ENCODE peak calls at places on chromosomes 11 and 22, in eight cellular contexts. E is keratinocyte, X is adipocyte, J is M059J, R is ovary, M is left cardiac atrium, S is kidney glomerular epithelial cell, W is amniotic stem cell. H is an unnamed sample.

GRCh38 chr22:33539902-33540751 is 380.1 kb downstream of the LARGE1 start:
- DNase-seq in E (no peak), X (no peak), J (no peak), R (peak; percentile 72), M (peak; percentile 58), S (peak; percentile 91), W (no peak), H (peak; percentile 8)

GRCh38 chr11:117443269-117444186 is 115.9 kb downstream of the CEP164 start:
- DNase-seq in E (no peak), X (peak; percentile 22), J (peak; percentile 38), R (peak; percentile 69), M (peak; percentile 65), S (no peak), W (no peak), H (peak; percentile 26)

GRCh38 chr11:26947379-26947844 is 46.5 kb upstream of the FIBIN start:
- DNase-seq in E (no peak), X (peak; percentile 98), J (peak; percentile 36), R (peak; percentile 41), M (peak; percentile 38), S (peak; percentile 38), W (peak; percentile 96), H (peak; percentile 99)

GRCh38 chr22:27107005-27107404 is 449.6 kb downstream of the MIAT start:
- DNase-seq in E (no peak), X (no peak), J (no peak), R (no peak), M (no peak), S (no peak), W (no peak), H (no peak)

GRCh38 chr11:128476729-128477128 is 110.6 kb downstream of the ETS1 start:
- DNase-seq in E (no peak), X (no peak), J (no peak), R (no peak), M (peak; percentile 37), S (no peak), W (no peak), H (peak; percentile 53)

GRCh38 chr11:10599388-10600175 is 31.1 kb upstream of the LYVE1 start:
- DNase-seq in E (no peak), X (peak; percentile 49), J (peak; percentile 44), R (no peak), M (no peak), S (no peak), W (no peak), H (no peak)

GRCh38 chr22:47192106-47192650 is 429.7 kb downstream of the TBC1D22A start:
- DNase-seq in E (no peak), X (no peak), J (no peak), R (no peak), M (no peak), S (no peak), W (no peak), H (no peak)

GRCh38 chr11:87280143-87280542 is 242.4 kb downstream of the TMEM135 start:
- DNase-seq in E (no peak), X (no peak), J (no peak), R (no peak), M (no peak), S (no peak), W (no peak), H (no peak)

GRCh38 chr11:45048870-45049825 is 97.3 kb upstream of the PRDM11 start:
- DNase-seq in E (no peak), X (no peak), J (no peak), R (no peak), M (peak; percentile 48), S (no peak), W (no peak), H (no peak)

GRCh38 chr22:44119669-44120313 is 60.9 kb upstream of the PARVG start:
- DNase-seq in E (no peak), X (no peak), J (no peak), R (no peak), M (no peak), S (no peak), W (no peak), H (no peak)

GRCh38 chr11:117187428-117187798 is 8.9 kb downstream of the SIDT2 start:
- DNase-seq in E (no peak), X (no peak), J (no peak), R (no peak), M (peak; percentile 5), S (no peak), W (no peak), H (no peak)

GRCh38 chr11:48088682-48089050 is 108.3 kb downstream of the PTPRJ start:
- DNase-seq in E (no peak), X (peak; percentile 32), J (no peak), R (no peak), M (no peak), S (no peak), W (no peak), H (no peak)

GRCh38 chr22:23306438-23306921 is 126.2 kb downstream of the BCR start:
- DNase-seq in E (no peak), X (peak; percentile 39), J (peak; percentile 13), R (peak; percentile 37), M (peak; percentile 70), S (peak; percentile 4), W (no peak), H (peak; percentile 74)

GRCh38 chr22:29901354-29901753 is 18.4 kb downstream of the MTMR3 start:
- DNase-seq in E (no peak), X (no peak), J (no peak), R (no peak), M (no peak), S (no peak), W (no peak), H (no peak)

GRCh38 chr11:129249923-129250322 is 57.8 kb upstream of the ARHGAP32 start:
- DNase-seq in E (no peak), X (no peak), J (peak; percentile 49), R (no peak), M (no peak), S (no peak), W (no peak), H (no peak)

GRCh38 chr11:125468852-125469251 is 27.2 kb downstream of the FEZ1 start:
- DNase-seq in E (no peak), X (no peak), J (no peak), R (no peak), M (no peak), S (no peak), W (no peak), H (no peak)

GRCh38 chr11:119342362-119343130 is 1.9 kb upstream of the C1QTNF5 start:
- DNase-seq in E (no peak), X (no peak), J (no peak), R (no peak), M (no peak), S (no peak), W (no peak), H (no peak)

GRCh38 chr11:108160970-108161566 is 39.7 kb downstream of the ACAT1 start:
- DNase-seq in E (no peak), X (no peak), J (no peak), R (no peak), M (no peak), S (no peak), W (no peak), H (no peak)

GRCh38 chr11:75565221-75565814 is 3.3 kb downstream of the SERPINH1 start:
- DNase-seq in E (no peak), X (peak; percentile 79), J (peak; percentile 93), R (peak; percentile 56), M (peak; percentile 80), S (peak; percentile 84), W (peak; percentile 37), H (peak; percentile 77)

GRCh38 chr22:29947410-29948387 is 64.7 kb downstream of the MTMR3 start:
- DNase-seq in E (no peak), X (peak; percentile 66), J (no peak), R (no peak), M (no peak), S (no peak), W (no peak), H (no peak)

GRCh38 chr22:48824673-48825651 is 1002.7 kb downstream of the BRD1 start:
- DNase-seq in E (no peak), X (no peak), J (no peak), R (no peak), M (no peak), S (no peak), W (no peak), H (no peak)

GRCh38 chr22:36411589-36412258 is 24.0 kb upstream of the MYH9 start:
- DNase-seq in E (no peak), X (no peak), J (peak; percentile 38), R (no peak), M (no peak), S (no peak), W (no peak), H (no peak)

GRCh38 chr22:44584256-44584902 is 86.3 kb upstream of the RTL6 start:
- DNase-seq in E (no peak), X (no peak), J (no peak), R (no peak), M (peak; percentile 30), S (no peak), W (no peak), H (no peak)

GRCh38 chr11:44788536-44789227 is 61.9 kb downstream of the TSPAN18 start:
- DNase-seq in E (no peak), X (no peak), J (peak; percentile 16), R (no peak), M (no peak), S (no peak), W (no peak), H (no peak)

GRCh38 chr11:64539711-64540420 is 51.2 kb upstream of the SLC22A12 start:
- DNase-seq in E (no peak), X (no peak), J (no peak), R (no peak), M (no peak), S (no peak), W (no peak), H (no peak)

GRCh38 chr11:132471491-132471890 is 1060.8 kb downstream of the OPCML start:
- DNase-seq in E (no peak), X (peak; percentile 33), J (peak; percentile 8), R (no peak), M (no peak), S (no peak), W (no peak), H (no peak)

GRCh38 chr11:31817621-31818493 is 6.7 kb upstream of the PAX6 start:
- DNase-seq in E (no peak), X (no peak), J (peak; percentile 34), R (no peak), M (no peak), S (no peak), W (no peak), H (no peak)

GRCh38 chr22:35064664-35065063 is 1.3 kb upstream of the ISX start:
- DNase-seq in E (no peak), X (no peak), J (peak; percentile 56), R (no peak), M (no peak), S (no peak), W (no peak), H (no peak)

GRCh38 chr11:70456921-70457532 is 58.7 kb downstream of the CTTN start:
- DNase-seq in E (no peak), X (peak; percentile 54), J (peak; percentile 36), R (no peak), M (no peak), S (peak; percentile 29), W (no peak), H (peak; percentile 43)

GRCh38 chr11:120601566-120601965 is 90.0 kb downstream of the GRIK4 start:
- DNase-seq in E (no peak), X (peak; percentile 23), J (peak; percentile 74), R (no peak), M (no peak), S (peak; percentile 20), W (no peak), H (peak; percentile 11)

GRCh38 chr11:116471608-116472007 is 301.2 kb downstream of the BUD13 start:
- DNase-seq in E (peak; percentile 26), X (peak; percentile 7), J (peak; percentile 8), R (no peak), M (no peak), S (peak; percentile 49), W (no peak), H (peak; percentile 3)